ENCODE peak calls at places on chromosomes 12 and 14, in four cellular contexts. One of them, this sample, is unnamed.
A peak's percentile ranks its signal among the peaks of the same experiment; 100 is the strongest.

GRCh38 chr12:122062832-122063690 is 15.5 kb upstream of the MLXIP start:
- DNase-seq in pons: peak; percentile 49
- DNase-seq in RKO: no peak
- DNase-seq in IMR-90: peak; percentile 66
- DNase-seq in this sample: peak; percentile 54

GRCh38 chr14:88983755-88984154 is 159.3 kb downstream of the TTC8 start:
- DNase-seq in pons: no peak
- DNase-seq in RKO: peak; percentile 67
- DNase-seq in IMR-90: peak; percentile 97
- DNase-seq in this sample: no peak

GRCh38 chr12:108491256-108491655 is 23.8 kb upstream of the FICD start:
- DNase-seq in pons: no peak
- DNase-seq in RKO: no peak
- DNase-seq in IMR-90: no peak
- DNase-seq in this sample: no peak

GRCh38 chr12:52370906-52371608 is 3.8 kb upstream of the KRT85 start:
- DNase-seq in pons: peak; percentile 77
- DNase-seq in RKO: no peak
- DNase-seq in IMR-90: peak; percentile 46
- DNase-seq in this sample: no peak

GRCh38 chr12:124519741-124520140 is 47.7 kb downstream of the NCOR2 start:
- DNase-seq in pons: no peak
- DNase-seq in RKO: no peak
- DNase-seq in IMR-90: no peak
- DNase-seq in this sample: no peak

GRCh38 chr12:96257550-96258392 is 63.6 kb downstream of the ELK3 start:
- DNase-seq in pons: no peak
- DNase-seq in RKO: no peak
- DNase-seq in IMR-90: peak; percentile 54
- DNase-seq in this sample: no peak

GRCh38 chr12:21453312-21453852 is 15.9 kb downstream of the PYROXD1 start:
- DNase-seq in pons: no peak
- DNase-seq in RKO: no peak
- DNase-seq in IMR-90: no peak
- DNase-seq in this sample: no peak

GRCh38 chr14:89384023-89384422 is 33.0 kb downstream of the FOXN3 start:
- DNase-seq in pons: no peak
- DNase-seq in RKO: no peak
- DNase-seq in IMR-90: no peak
- DNase-seq in this sample: no peak

GRCh38 chr14:88468396-88468795 is 82.9 kb downstream of the SPATA7 start:
- DNase-seq in pons: no peak
- DNase-seq in RKO: no peak
- DNase-seq in IMR-90: peak; percentile 92
- DNase-seq in this sample: no peak

GRCh38 chr12:117359029-117359845 is 2.2 kb downstream of the NOS1 start:
- DNase-seq in pons: no peak
- DNase-seq in RKO: no peak
- DNase-seq in IMR-90: no peak
- DNase-seq in this sample: no peak

GRCh38 chr12:73898645-73899044 is 639.0 kb upstream of the ATXN7L3B start:
- DNase-seq in pons: no peak
- DNase-seq in RKO: no peak
- DNase-seq in IMR-90: no peak
- DNase-seq in this sample: no peak

GRCh38 chr14:30223385-30223785 is 295.7 kb upstream of the PRKD1 start:
- DNase-seq in pons: peak; percentile 9
- DNase-seq in RKO: peak; percentile 79
- DNase-seq in IMR-90: peak; percentile 95
- DNase-seq in this sample: no peak